ENCODE peak calls at places on chromosomes 2 and 18, in six cellular contexts. P is heart right ventricle, I is neural progenitor cell, H is heart left ventricle, D is ovary, R is fibroblast of mammary gland. W is an unnamed sample.

GRCh38 chr2:28366149-28366495 is 26.5 kb upstream of the FOSL2 start:
- DNase-seq in R (no peak), I (no peak), P (no peak), H (no peak), D (no peak), W (no peak)

GRCh38 chr18:63306249-63306648 is 13.3 kb downstream of the BCL2 start:
- DNase-seq in I (no peak), P (no peak), R (no peak), H (no peak), D (no peak), W (no peak)

GRCh38 chr2:854460-854859 is 96.2 kb upstream of the SNTG2 start:
- DNase-seq in I (peak; percentile 43), H (no peak), P (no peak), D (no peak), R (peak; percentile 4), W (no peak)

GRCh38 chr2:214019229-214019972 is 391.5 kb upstream of the VWC2L start:
- DNase-seq in R (peak; percentile 99), H (peak; percentile 42), I (no peak), P (peak; percentile 6), D (no peak), W (peak; percentile 98)

GRCh38 chr2:229282758-229283546 is 11.9 kb upstream of the PID1 start:
- DNase-seq in H (peak; percentile 63), P (peak; percentile 60), R (peak; percentile 100), D (peak; percentile 57), I (no peak), W (peak; percentile 99)

GRCh38 chr18:47915229-47915628 is 15.2 kb downstream of the SMAD2 start:
- DNase-seq in I (no peak), R (peak; percentile 18), D (no peak), H (no peak), P (no peak), W (no peak)

GRCh38 chr2:102558463-102558862 is 60.9 kb upstream of the SLC9A2 start:
- DNase-seq in H (no peak), I (no peak), R (peak; percentile 18), D (no peak), P (no peak), W (no peak)

GRCh38 chr2:138291805-138292204 is 209.8 kb upstream of the SPOPL start:
- DNase-seq in I (no peak), D (no peak), P (no peak), H (no peak), R (no peak), W (no peak)

GRCh38 chr2:110173523-110173922 is 31.3 kb downstream of the NPHP1 start:
- DNase-seq in P (no peak), H (no peak), D (no peak), R (peak; percentile 59), I (no peak), W (peak; percentile 33)

GRCh38 chr2:241570961-241571581 is 12.5 kb downstream of the BOK start:
- DNase-seq in H (no peak), D (no peak), I (no peak), R (no peak), P (no peak), W (no peak)

GRCh38 chr18:42330296-42330695 is 375.3 kb downstream of the PIK3C3 start:
- DNase-seq in P (no peak), H (no peak), I (no peak), D (no peak), R (no peak), W (peak; percentile 18)

GRCh38 chr2:9768388-9768787 is 74.9 kb upstream of the TAF1B start:
- DNase-seq in H (no peak), D (no peak), P (no peak), I (peak; percentile 85), R (no peak), W (no peak)

GRCh38 chr2:2573658-2574293 is 242.7 kb upstream of the MYT1L start:
- DNase-seq in R (peak; percentile 11), I (no peak), D (no peak), H (no peak), P (no peak), W (peak; percentile 0)

GRCh38 chr2:31563273-31563839 is 17.4 kb downstream of the SRD5A2 start:
- DNase-seq in D (no peak), H (no peak), P (no peak), R (peak; percentile 7), I (no peak), W (no peak)

GRCh38 chr2:168699834-168700417 is 102.5 kb upstream of the NOSTRIN start:
- DNase-seq in D (peak; percentile 99), P (peak; percentile 85), H (peak; percentile 93), I (no peak), R (peak; percentile 78), W (peak; percentile 74)

GRCh38 chr2:63790913-63791312 is 50.8 kb upstream of the UGP2 start:
- DNase-seq in H (no peak), I (no peak), R (peak; percentile 97), P (no peak), D (no peak), W (peak; percentile 96)

GRCh38 chr2:197092431-197092830 is 165.9 kb upstream of the PGAP1 start:
- DNase-seq in P (peak; percentile 23), I (no peak), R (peak; percentile 85), D (peak; percentile 48), H (no peak), W (peak; percentile 69)

GRCh38 chr2:95760839-95761525 is 169.2 kb downstream of the TRIM43 start:
- DNase-seq in P (no peak), D (no peak), I (no peak), H (no peak), R (peak; percentile 88), W (peak; percentile 62)

GRCh38 chr2:225334524-225334923 is 65.0 kb upstream of the NYAP2 start:
- DNase-seq in D (no peak), I (no peak), P (no peak), R (no peak), H (no peak), W (no peak)

GRCh38 chr18:46134920-46135675 is 30.9 kb downstream of the HAUS1 start:
- DNase-seq in R (no peak), D (no peak), I (peak; percentile 23), P (peak; percentile 41), H (peak; percentile 45), W (no peak)

GRCh38 chr2:110748489-110748867 is 16.1 kb downstream of the ACOXL start:
- DNase-seq in H (no peak), I (peak; percentile 30), P (no peak), D (no peak), R (no peak), W (no peak)

GRCh38 chr2:242098445-242099128 is 229.1 kb downstream of the RTP5 start:
- DNase-seq in I (no peak), R (peak; percentile 54), P (no peak), D (no peak), H (no peak), W (peak; percentile 22)

GRCh38 chr18:78876868-78877267 is 102.8 kb upstream of the SALL3 start:
- DNase-seq in I (no peak), R (no peak), P (no peak), H (no peak), D (no peak), W (no peak)

GRCh38 chr18:78875268-78875997 is 104.2 kb upstream of the SALL3 start:
- DNase-seq in D (no peak), H (no peak), R (peak; percentile 10), I (peak; percentile 72), P (no peak), W (no peak)

GRCh38 chr18:78875998-78876650 is 103.5 kb upstream of the SALL3 start:
- DNase-seq in D (no peak), I (no peak), H (no peak), P (no peak), R (no peak), W (no peak)

GRCh38 chr18:78871631-78872030 is 108.0 kb upstream of the SALL3 start:
- DNase-seq in P (no peak), I (no peak), R (no peak), H (peak; percentile 47), D (no peak), W (no peak)

GRCh38 chr18:78873916-78874505 is 105.6 kb upstream of the SALL3 start:
- DNase-seq in R (no peak), P (no peak), I (no peak), H (no peak), D (no peak), W (no peak)
- H3K4me3 ChIP-seq in R (no peak overlapping the region), P (no peak overlapping the region), I (no peak overlapping the region), H (no peak overlapping the region), D (no peak overlapping the region), W (no peak overlapping the region)

DNA sequence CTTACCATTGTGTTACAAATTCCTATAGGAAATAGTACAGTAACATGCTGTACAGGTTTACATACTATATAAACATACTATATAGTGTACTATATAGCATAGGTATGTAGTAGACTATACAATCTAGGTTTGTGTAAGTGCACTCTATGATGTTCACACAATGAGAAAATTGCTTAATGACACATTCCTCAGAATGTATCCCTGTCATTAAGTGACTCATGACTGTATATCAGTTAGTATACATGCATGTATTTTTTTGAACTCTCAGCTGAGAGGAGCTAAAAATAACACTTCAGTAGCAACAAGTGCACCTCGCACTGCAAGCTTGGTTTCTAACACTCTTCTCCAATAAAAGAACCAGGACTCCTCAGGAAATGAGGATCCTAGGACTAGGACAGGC is 19.5 kb upstream of the ASXL3 start:
- DNase-seq in P (no peak), D (no peak), I (no peak), R (no peak), H (no peak), W (no peak)
- TF ChIP-seq CTCF in P (no peak), D (no peak), I (no peak), R (no peak), H (no peak), W (no peak)

GRCh38 chr18:59268722-59269562 is 4.3 kb downstream of the RAX start:
- DNase-seq in D (no peak), H (no peak), P (no peak), R (peak; percentile 25), I (peak; percentile 91), W (no peak)

GRCh38 chr18:59267511-59268126 is 5.6 kb downstream of the RAX start:
- DNase-seq in D (no peak), P (no peak), R (no peak), I (peak; percentile 59), H (no peak), W (peak; percentile 14)

GRCh38 chr18:59266876-59267510 is 6.3 kb downstream of the RAX start:
- DNase-seq in R (no peak), P (no peak), D (no peak), I (no peak), H (no peak), W (no peak)

GRCh38 chr18:59269563-59270214 is 3.6 kb downstream of the RAX start:
- DNase-seq in H (no peak), P (no peak), D (no peak), R (no peak), I (no peak), W (no peak)

DNA sequence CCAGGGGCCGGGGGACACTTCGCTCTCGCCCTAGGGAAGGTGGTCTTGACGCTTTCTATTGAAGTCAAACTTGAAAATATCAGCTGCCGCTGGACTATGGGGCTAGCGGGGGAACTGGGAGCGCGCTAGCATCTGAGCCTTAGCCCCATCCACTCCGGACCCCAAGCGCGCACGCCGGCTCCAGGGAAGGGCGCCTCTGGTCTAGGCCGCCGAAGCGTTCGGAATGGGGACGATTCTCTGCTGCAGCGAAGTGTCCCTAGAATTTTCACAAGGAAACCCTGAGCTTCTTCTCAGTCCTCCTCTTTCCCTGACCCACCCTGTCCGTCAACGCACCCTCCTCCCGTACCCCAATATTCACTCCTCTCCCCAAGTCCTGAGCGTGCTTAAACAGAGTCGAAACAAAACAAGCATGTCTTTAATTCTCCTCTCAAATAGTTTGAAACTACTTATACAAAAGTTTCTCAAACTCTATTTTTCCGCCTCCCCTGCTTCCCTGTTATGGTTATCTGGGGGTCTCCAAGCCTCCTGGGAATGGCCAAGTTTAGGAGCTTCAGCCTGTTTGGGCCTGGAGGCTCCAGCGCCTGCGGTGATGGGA is 5.0 kb downstream of the RAX start:
- DNase-seq in R (no peak), H (no peak), I (peak; percentile 20), P (no peak), D (no peak), W (no peak)
- H3K4me3 ChIP-seq in R (no peak overlapping the region), H (no peak overlapping the region), I (peak overlapping the region; percentile 35), P (no peak overlapping the region), D (no peak overlapping the region), W (no peak overlapping the region)

GRCh38 chr2:114108819-114109416 is 219.0 kb downstream of the ACTR3 start:
- DNase-seq in I (peak; percentile 52), P (no peak), D (no peak), H (no peak), R (no peak), W (no peak)
- TF ChIP-seq CTCF in I (no peak), P (no peak), D (no peak), H (no peak), R (no peak), W (no peak)

W was measured in fibroblast of the aortic adventitia.